ENCODE peak calls at places on chromosome 17, in eight cellular contexts. Z, C, N, P, Q, G, I and L are unnamed samples.

GRCh38 chr17:47789611-47790520 is 31.7 kb downstream of the OSBPL7 start:
- DNase-seq in I (no peak), Z (peak; percentile 50), P (no peak), G (peak; percentile 70), Q (peak; percentile 12), C (no peak), N (no peak), L (peak; percentile 81)

GRCh38 chr17:28985950-28986713 is 19.7 kb downstream of the SEZ6 start:
- DNase-seq in N (no peak), Q (no peak), G (peak; percentile 45), I (no peak), P (no peak), C (no peak), Z (no peak), L (no peak)

GRCh38 chr17:48542956-48543853 is 1.7 kb downstream of the HOXB2 start:
- DNase-seq in N (no peak), Z (peak; percentile 74), G (no peak), C (no peak), Q (no peak), P (no peak), I (no peak), L (no peak)

GRCh38 chr17:41343031-41343430 is 7.6 kb downstream of the KRT33A start:
- DNase-seq in P (no peak), Z (no peak), G (no peak), C (no peak), I (no peak), Q (no peak), N (no peak), L (no peak)

GRCh38 chr17:41486809-41487530 is 2.7 kb downstream of the KRT36 start:
- DNase-seq in Z (peak; percentile 18), Q (no peak), N (no peak), C (no peak), P (no peak), I (no peak), G (peak; percentile 52), L (no peak)

GRCh38 chr17:35738519-35739133 is 7.2 kb downstream of the RASL10B start:
- DNase-seq in Q (no peak), G (no peak), N (no peak), Z (no peak), P (no peak), I (no peak), C (no peak), L (no peak)

GRCh38 chr17:44971776-44972483 is 3.8 kb upstream of the C1QL1 start:
- DNase-seq in I (no peak), N (no peak), Z (no peak), C (no peak), Q (no peak), P (no peak), G (no peak), L (no peak)

GRCh38 chr17:41254861-41255260 is 323 bp upstream of the KRTAP9-9 start:
- DNase-seq in Z (no peak), N (no peak), C (no peak), Q (no peak), P (peak; percentile 2), G (no peak), I (no peak), L (peak; percentile 0)

GRCh38 chr17:78789663-78790181 is 7.6 kb upstream of the CYTH1 start:
- DNase-seq in Z (no peak), C (peak; percentile 91), Q (peak; percentile 45), I (no peak), P (no peak), N (no peak), G (no peak), L (no peak)

GRCh38 chr17:78535285-78536197 is 41.7 kb downstream of the DNAH17 start:
- DNase-seq in C (no peak), Q (no peak), G (no peak), N (peak; percentile 50), I (no peak), P (no peak), Z (no peak), L (no peak)

GRCh38 chr17:17077861-17078732 is 35.8 kb downstream of the MPRIP start:
- DNase-seq in Z (no peak), Q (no peak), C (peak; percentile 31), G (no peak), N (no peak), I (no peak), P (no peak), L (no peak)

GRCh38 chr17:7095642-7096041 is 15.6 kb upstream of the CLEC10A start:
- DNase-seq in Q (no peak), Z (peak; percentile 34), N (no peak), C (no peak), G (no peak), I (no peak), P (no peak), L (no peak)

GRCh38 chr17:14427914-14428639 is 127.2 kb downstream of the HS3ST3B1 start:
- DNase-seq in I (no peak), G (no peak), C (no peak), P (no peak), N (peak; percentile 91), Q (no peak), Z (no peak), L (no peak)

GRCh38 chr17:55577687-55578086 is 66.4 kb upstream of the SMIM36 start:
- DNase-seq in C (peak; percentile 63), Q (no peak), G (no peak), P (no peak), Z (peak; percentile 39), N (no peak), I (no peak), L (no peak)

GRCh38 chr17:40331743-40332641 is 23.0 kb downstream of the RARA start:
- DNase-seq in G (no peak), Q (peak; percentile 40), C (peak; percentile 93), I (no peak), P (peak; percentile 84), N (no peak), Z (no peak), L (no peak)

GRCh38 chr17:65855245-65855644 is 293.8 kb upstream of the AXIN2 start:
- DNase-seq in G (no peak), I (no peak), N (no peak), Z (no peak), C (no peak), P (no peak), Q (no peak), L (no peak)

GRCh38 chr17:35660902-35661301 is 70.5 kb upstream of the RASL10B start:
- DNase-seq in C (no peak), N (no peak), G (no peak), Z (no peak), Q (no peak), I (no peak), P (no peak), L (no peak)

GRCh38 chr17:38918129-38918913 is 7.1 kb upstream of the LASP1NB start:
- DNase-seq in Q (no peak), G (no peak), C (no peak), P (no peak), N (no peak), I (no peak), Z (no peak), L (no peak)

GRCh38 chr17:6110088-6110487 is 39.9 kb downstream of the WSCD1 start:
- DNase-seq in N (no peak), I (no peak), Z (no peak), G (no peak), Q (no peak), C (no peak), P (no peak), L (no peak)

GRCh38 chr17:56593741-56594527 is 435 bp downstream of the NOG start:
- DNase-seq in C (peak; percentile 71), Q (no peak), G (peak; percentile 75), I (no peak), N (no peak), P (peak; percentile 33), Z (peak; percentile 39), L (peak; percentile 54)

GRCh38 chr17:57407287-57408063 is 151.2 kb downstream of the MSI2 start:
- DNase-seq in C (no peak), N (no peak), Z (no peak), P (no peak), I (no peak), G (peak; percentile 46), Q (no peak), L (no peak)

GRCh38 chr17:28624148-28624547 is 10.2 kb upstream of the RSKR start:
- DNase-seq in C (no peak), I (no peak), G (no peak), P (no peak), Z (no peak), Q (no peak), N (no peak), L (no peak)

GRCh38 chr17:2060681-2061440 is 6.0 kb downstream of the HIC1 start:
- DNase-seq in Z (no peak), P (no peak), G (no peak), C (no peak), I (no peak), N (no peak), Q (no peak), L (no peak)